ENCODE peak calls at places on chromosome 12, in eight cellular contexts. O is NCI-H748 treated with DMSO at 0.1 percent for 48 hours; P is activated naive CD4-positive, alpha-beta T cell treated with Interleukin-2 at 50 U/mL for 16 hours; W is NCI-H1436; A is NCI-H1092; X is stimulated activated naive CD8-positive, alpha-beta T cell treated with anti-CD3 and anti-CD28 coated beads, Interleukin-15, amount 100 ng/mL, for 72 hours; Z is OCI-LY7; K is esophagus squamous epithelium. R is an unnamed sample.

GRCh38 chr12:62190081-62190480 is 70.1 kb upstream of the USP15 start:
- DNase-seq in O (no peak), X (no peak), W (no peak), P (no peak), K (no peak), A (no peak), Z (no peak), R (no peak)

GRCh38 chr12:75710361-75711069 is 199.1 kb upstream of the KRR1 start:
- DNase-seq in Z (no peak), A (no peak), O (no peak), K (no peak), W (no peak), P (no peak), X (no peak), R (no peak)

GRCh38 chr12:68490476-68490875 is 120.2 kb upstream of the RAP1B start:
- DNase-seq in P (no peak), K (no peak), O (no peak), W (no peak), Z (no peak), A (no peak), X (no peak), R (no peak)

GRCh38 chr12:26434299-26434915 is 239.0 kb downstream of the SSPN start:
- DNase-seq in K (no peak), A (no peak), Z (peak; percentile 70), X (peak; percentile 15), W (peak; percentile 13), O (peak; percentile 56), P (no peak), R (peak; percentile 62)

GRCh38 chr12:97038859-97039258 is 131.8 kb downstream of the NEDD1 start:
- DNase-seq in A (no peak), O (no peak), Z (no peak), W (no peak), X (no peak), P (no peak), K (no peak), R (no peak)

GRCh38 chr12:117365072-117365616 is 3.7 kb upstream of the NOS1 start:
- DNase-seq in O (peak; percentile 17), A (no peak), P (no peak), Z (no peak), X (no peak), W (no peak), K (no peak), R (no peak)

GRCh38 chr12:128458301-128458974 is 191.5 kb downstream of the TMEM132C start:
- DNase-seq in X (no peak), W (no peak), Z (no peak), P (no peak), K (no peak), O (no peak), A (no peak), R (no peak)

GRCh38 chr12:3803865-3804472 is 51.1 kb upstream of the CRACR2A start:
- DNase-seq in W (peak; percentile 61), P (peak; percentile 75), K (no peak), A (peak; percentile 54), X (peak; percentile 60), O (peak; percentile 34), Z (peak; percentile 74), R (peak; percentile 65)

GRCh38 chr12:121791671-121792496 is 1.6 kb downstream of the RHOF start:
- DNase-seq in A (no peak), K (no peak), Z (no peak), O (no peak), W (no peak), P (peak; percentile 40), X (no peak), R (no peak)

GRCh38 chr12:4118017-4118510 is 155.5 kb upstream of the CCND2 start:
- DNase-seq in P (no peak), X (no peak), K (no peak), O (no peak), A (no peak), Z (peak; percentile 74), W (no peak), R (peak; percentile 98)

GRCh38 chr12:48813464-48814312 is 4.6 kb upstream of the CACNB3 start:
- DNase-seq in W (no peak), Z (no peak), P (no peak), O (no peak), A (no peak), X (no peak), K (no peak), R (no peak)

GRCh38 chr12:1830981-1831930 is 10.9 kb downstream of the LRTM2 start:
- DNase-seq in A (no peak), K (no peak), W (no peak), P (no peak), X (no peak), O (no peak), Z (no peak), R (no peak)

GRCh38 chr12:124410354-124411175 is 115.7 kb downstream of the RFLNA start:
- DNase-seq in P (no peak), X (no peak), W (no peak), K (no peak), A (no peak), Z (no peak), O (no peak), R (no peak)

GRCh38 chr12:80936353-80936641 is 1.4 kb downstream of the LIN7A start:
- DNase-seq in K (no peak), A (peak; percentile 62), X (no peak), Z (no peak), O (peak; percentile 72), P (no peak), W (no peak), R (no peak)

GRCh38 chr12:14952295-14952995 is 9.0 kb downstream of the ARHGDIB start:
- DNase-seq in X (peak; percentile 68), W (no peak), Z (peak; percentile 77), O (peak; percentile 11), A (no peak), K (no peak), P (no peak), R (peak; percentile 70)

GRCh38 chr12:47209014-47209413 is 129.3 kb upstream of the AMIGO2 start:
- DNase-seq in Z (no peak), O (no peak), K (no peak), W (no peak), P (no peak), X (no peak), A (no peak), R (no peak)

R was measured in MV-4-11.